ENCODE peak calls at places on chromosomes 16 and 17, in six cellular contexts. T is testis, X is sigmoid colon, D is heart left ventricle, M is body of pancreas, C is A549. U is an unnamed sample. For H3K9me3, the result is how much of the 10 kb centered on the place peaks cover.

GRCh38 chr17:81684442-81684911 is 666 bp downstream of the HGS start:
- DNase-seq in M (peak), T (no peak), D (peak), C (peak), X (no peak), U (no peak)

GRCh38 chr17:31339906-31340661 is 18.7 kb upstream of the EVI2A start:
- DNase-seq in X (no peak), D (no peak), C (no peak), T (no peak), M (no peak), U (no peak)

GRCh38 chr16:87610026-87610425 is 7.7 kb downstream of the JPH3 start:
- DNase-seq in X (no peak), M (no peak), D (no peak), C (no peak), T (no peak), U (no peak)

GRCh38 chr16:88951501-88951900 is 25.5 kb downstream of the CBFA2T3 start:
- DNase-seq in T (no peak), C (no peak), D (no peak), X (no peak), M (no peak), U (no peak)

GRCh38 chr16:23516366-23517137 is 6.3 kb upstream of the GGA2 start:
- DNase-seq in T (no peak), M (no peak), X (no peak), C (no peak), D (no peak), U (no peak)

GRCh38 chr17:17387461-17388362 is 84.5 kb downstream of the NT5M start:
- DNase-seq in M (peak), T (no peak), X (no peak), D (no peak), C (peak), U (no peak)

GRCh38 chr16:87327798-87328495 is 10.8 kb upstream of the C16orf95 start:
- DNase-seq in X (no peak), M (no peak), T (no peak), D (peak), C (no peak), U (no peak)

GRCh38 chr17:64331946-64332493 is 58.6 kb downstream of the PECAM1 start:
- DNase-seq in D (peak), X (no peak), C (no peak), M (peak), T (no peak), U (no peak)

GRCh38 chr17:64449545-64449944 is 630 bp downstream of the MILR1 start:
- DNase-seq in X (no peak), T (no peak), M (no peak), C (no peak), D (no peak), U (no peak)

GRCh38 chr16:15708997-15709396 is 59.0 kb downstream of the NDE1 start:
- DNase-seq in M (no peak), X (no peak), T (no peak), C (no peak), D (no peak), U (no peak)

GRCh38 chr16:68575082-68575481 is 36.0 kb downstream of the ZFP90 start:
- DNase-seq in T (no peak), M (no peak), D (no peak), C (no peak), X (no peak), U (no peak)
- H3K9me3 ChIP-seq in T (under half), M (under half), D (half or more), C (half or more), X (half or more), U (half or more)

GRCh38 chr17:40480501-40481003 is 20.9 kb downstream of the TNS4 start:
- DNase-seq in X (no peak), C (peak), D (peak), T (no peak), M (no peak), U (no peak)
- H3K27ac ChIP-seq in X (no peak), C (peak), D (no peak), T (no peak), M (no peak), U (peak)

GRCh38 chr16:36336-36984 is 16.9 kb downstream of the POLR3K start:
- DNase-seq in T (no peak), M (no peak), X (no peak), D (no peak), C (no peak), U (no peak)

GRCh38 chr16:37511-37910 is 15.9 kb downstream of the POLR3K start:
- DNase-seq in X (no peak), T (no peak), D (no peak), M (no peak), C (no peak), U (no peak)

GRCh38 chr16:35011-35775 is 18.2 kb downstream of the POLR3K start:
- DNase-seq in M (peak), C (no peak), D (no peak), X (peak), T (no peak), U (no peak)

GRCh38 chr16:33877-34707 is 19.3 kb downstream of the POLR3K start:
- DNase-seq in X (peak), C (no peak), D (no peak), M (no peak), T (no peak), U (no peak)

GRCh38 chr16:35776-36305 is 17.6 kb downstream of the POLR3K start:
- DNase-seq in X (no peak), M (no peak), T (no peak), C (no peak), D (no peak), U (no peak)
- TF ChIP-seq POLR2A in X (no peak), M (no peak), T (no peak), C (no peak), D (no peak), U (no peak)

GRCh38 chr16:35506018-35506897 is 2046.8 kb downstream of the TP53TG3F start:
- DNase-seq in C (peak), T (peak), M (peak), X (no peak), D (no peak), U (no peak)
- H3K9me3 ChIP-seq in C (under half), T (under half), M (under half), X (under half), D (under half), U (under half)